ENCODE peak calls at places on chromosome 7, in five cellular contexts. W is HuH-7.5; F is stimulated activated CD4-positive, alpha-beta T cell treated with anti-CD3 and anti-CD28 coated beads, Interleukin-4, amount 100 ng/mL, for 4 hours; B is NCI-H510A; D is fibroblast of the conjunctiva. I is an unnamed sample.

GRCh38 chr7:155983176-155983815 is 171.0 kb upstream of the SHH start:
- DNase-seq in W (no peak), F (no peak), B (no peak), D (no peak), I (no peak)

GRCh38 chr7:110177463-110177862 is 913.5 kb upstream of the LRRN3 start:
- DNase-seq in W (no peak), F (no peak), B (no peak), D (no peak), I (no peak)

GRCh38 chr7:124752310-124752709 is 13.3 kb downstream of the GPR37 start:
- DNase-seq in W (no peak), F (no peak), B (no peak), D (no peak), I (peak)

GRCh38 chr7:39838326-39838725 is 111.7 kb upstream of the CDK13 start:
- DNase-seq in W (no peak), F (no peak), B (peak), D (no peak), I (peak)

GRCh38 chr7:47804767-47805545 is 143.3 kb downstream of the PKD1L1 start:
- DNase-seq in W (no peak), F (no peak), B (no peak), D (no peak), I (peak)

GRCh38 chr7:138125598-138126111 is 49.4 kb downstream of the AKR1D1 start:
- DNase-seq in W (no peak), F (no peak), B (no peak), D (no peak), I (peak)

GRCh38 chr7:6430271-6430940 is 17.3 kb downstream of the DAGLB start:
- DNase-seq in W (no peak), F (no peak), B (no peak), D (no peak), I (peak)

GRCh38 chr7:43211693-43212092 is 99.2 kb downstream of the HECW1 start:
- DNase-seq in W (no peak), F (no peak), B (no peak), D (no peak), I (peak)

GRCh38 chr7:19397917-19398316 is 252.7 kb upstream of the FERD3L start:
- DNase-seq in W (no peak), F (no peak), B (no peak), D (no peak), I (peak)

GRCh38 chr7:3892167-3892566 is 591.1 kb downstream of the SDK1 start:
- DNase-seq in W (no peak), F (no peak), B (no peak), D (no peak), I (no peak)